ENCODE peak calls at places on chromosomes 5 and 9, in ten cellular contexts. T, A, S, V, U, F, L, Z, K and W are unnamed samples.
A peak's percentile ranks its signal among the peaks of the same experiment; 100 is the strongest.

GRCh38 chr5:56183507-56183906 is 49.6 kb downstream of the ANKRD55 start:
- DNase-seq in T (peak; percentile 34), A (peak; percentile 92), S (peak; percentile 88), V (peak; percentile 66), U (peak; percentile 70), F (no peak), L (peak; percentile 99), Z (no peak), K (no peak), W (no peak)

GRCh38 chr5:80125962-80126480 is 90.9 kb downstream of the THBS4 start:
- DNase-seq in T (no peak), A (no peak), S (peak; percentile 59), V (no peak), U (peak; percentile 21), F (no peak), L (peak; percentile 86), Z (no peak), K (no peak), W (no peak)

GRCh38 chr5:142722146-142722545 is 36.3 kb upstream of the FGF1 start:
- DNase-seq in T (no peak), A (peak; percentile 12), S (no peak), V (no peak), U (no peak), F (no peak), L (peak; percentile 40), Z (no peak), K (no peak), W (no peak)

GRCh38 chr9:87310827-87311564 is 186.7 kb upstream of the DAPK1 start:
- DNase-seq in T (no peak), A (no peak), S (no peak), V (no peak), U (no peak), F (no peak), L (no peak), Z (no peak), K (no peak), W (no peak)

GRCh38 chr5:114839360-114839759 is 330.3 kb downstream of the TRIM36 start:
- DNase-seq in T (peak; percentile 4), A (no peak), S (no peak), V (no peak), U (no peak), F (no peak), L (no peak), Z (no peak), K (no peak), W (no peak)

GRCh38 chr9:105302728-105303127 is 58.3 kb downstream of the SLC44A1 start:
- DNase-seq in T (peak; percentile 86), A (no peak), S (no peak), V (no peak), U (no peak), F (no peak), L (no peak), Z (no peak), K (no peak), W (no peak)

GRCh38 chr9:34485822-34486221 is 27.2 kb downstream of the DNAI1 start:
- DNase-seq in T (no peak), A (no peak), S (no peak), V (no peak), U (no peak), F (no peak), L (no peak), Z (no peak), K (no peak), W (no peak)

GRCh38 chr9:88988796-88989641 is 2.2 kb upstream of the S1PR3 start:
- DNase-seq in T (no peak), A (peak; percentile 65), S (peak; percentile 77), V (no peak), U (peak; percentile 55), F (peak; percentile 39), L (no peak), Z (no peak), K (no peak), W (no peak)

GRCh38 chr5:218457-219289 is 553 bp downstream of the SDHA start:
- DNase-seq in T (peak; percentile 39), A (peak; percentile 50), S (peak; percentile 57), V (peak; percentile 33), U (peak; percentile 19), F (peak; percentile 23), L (peak; percentile 14), Z (peak; percentile 62), K (peak; percentile 69), W (peak; percentile 73)

GRCh38 chr9:123365287-123365880 is 9.4 kb downstream of the CRB2 start:
- DNase-seq in T (peak; percentile 76), A (no peak), S (no peak), V (peak; percentile 44), U (no peak), F (no peak), L (no peak), Z (no peak), K (no peak), W (peak; percentile 62)

GRCh38 chr9:15211994-15212501 is 95.0 kb downstream of the TTC39B start:
- DNase-seq in T (peak; percentile 7), A (no peak), S (peak; percentile 63), V (no peak), U (peak; percentile 48), F (no peak), L (peak; percentile 93), Z (no peak), K (no peak), W (no peak)

GRCh38 chr5:127785098-127785927 is 82.1 kb downstream of the CCDC192 start:
- DNase-seq in T (no peak), A (no peak), S (peak; percentile 95), V (peak; percentile 7), U (peak; percentile 85), F (no peak), L (peak; percentile 97), Z (peak; percentile 7), K (no peak), W (peak; percentile 55)

GRCh38 chr5:181215997-181216982 is 6.8 kb upstream of the TRIM41 start:
- DNase-seq in T (no peak), A (peak; percentile 70), S (no peak), V (peak; percentile 91), U (no peak), F (peak; percentile 51), L (no peak), Z (no peak), K (no peak), W (peak; percentile 76)

GRCh38 chr5:88892669-88893068 is 9.7 kb upstream of the MEF2C start:
- DNase-seq in T (peak; percentile 13), A (no peak), S (no peak), V (no peak), U (no peak), F (no peak), L (no peak), Z (no peak), K (peak; percentile 41), W (peak; percentile 39)

GRCh38 chr9:114261026-114261425 is 61.9 kb upstream of the ORM1 start:
- DNase-seq in T (peak; percentile 62), A (no peak), S (no peak), V (no peak), U (no peak), F (no peak), L (no peak), Z (no peak), K (no peak), W (no peak)

GRCh38 chr9:104553261-104553660 is 15.7 kb upstream of the OR13C8 start:
- DNase-seq in T (no peak), A (no peak), S (no peak), V (no peak), U (no peak), F (no peak), L (no peak), Z (no peak), K (no peak), W (no peak)

GRCh38 chr9:130200038-130200979 is 28.1 kb downstream of the NCS1 start:
- DNase-seq in T (no peak), A (no peak), S (no peak), V (no peak), U (no peak), F (no peak), L (peak; percentile 46), Z (no peak), K (no peak), W (no peak)
- H3K4me2 ChIP-seq in T (no peak overlapping the region), A (no peak overlapping the region), S (no peak overlapping the region), V (no peak overlapping the region), U (peak overlapping the region; percentile 44), F (no peak overlapping the region), L (peak overlapping the region; percentile 69), Z (no peak overlapping the region), K (no peak overlapping the region), W (no peak overlapping the region)

GRCh38 chr9:98609646-98610045 is 99.1 kb downstream of the GABBR2 start:
- DNase-seq in T (no peak), A (no peak), S (no peak), V (no peak), U (no peak), F (no peak), L (no peak), Z (no peak), K (no peak), W (no peak)
- H3K4me2 ChIP-seq in T (no peak overlapping the region), A (no peak overlapping the region), S (no peak overlapping the region), V (no peak overlapping the region), U (no peak overlapping the region), F (no peak overlapping the region), L (no peak overlapping the region), Z (no peak overlapping the region), K (no peak overlapping the region), W (no peak overlapping the region)

GRCh38 chr9:84296146-84296843 is 44.3 kb downstream of the SLC28A3 start:
- DNase-seq in T (no peak), A (no peak), S (peak; percentile 81), V (peak; percentile 15), U (peak; percentile 39), F (no peak), L (peak; percentile 82), Z (no peak), K (no peak), W (no peak)
- H3K4me2 ChIP-seq in T (no peak overlapping the region), A (peak overlapping the region; percentile 36), S (no peak overlapping the region), V (peak overlapping the region; percentile 20), U (no peak overlapping the region), F (no peak overlapping the region), L (peak overlapping the region; percentile 61), Z (no peak overlapping the region), K (no peak overlapping the region), W (no peak overlapping the region)

GRCh38 chr5:28685794-28686193 is 1647.4 kb upstream of the CDH9 start:
- DNase-seq in T (no peak), A (no peak), S (no peak), V (no peak), U (no peak), F (no peak), L (no peak), Z (no peak), K (no peak), W (no peak)
- H3K4me2 ChIP-seq in T (no peak overlapping the region), A (no peak overlapping the region), S (no peak overlapping the region), V (no peak overlapping the region), U (no peak overlapping the region), F (no peak overlapping the region), L (no peak overlapping the region), Z (no peak overlapping the region), K (no peak overlapping the region), W (no peak overlapping the region)